ENCODE peak calls at places on chromosomes 2 and 18, in eight cellular contexts. One of them, this sample, is unnamed.

GRCh38 chr18:79870369-79871025 is 72.8 kb downstream of the KCNG2 start:
- DNase-seq in activated CD4-positive, CD25-positive, alpha-beta regulatory T cell treated with anti-CD3 and anti-CD28 coated beads, Interleukin-2, amount 50 U/mL, for 16 hours: no peak
- DNase-seq in OCI-LY7: no peak
- DNase-seq in GM23248: no peak
- DNase-seq in stimulated activated CD4-positive, alpha-beta T cell treated with anti-CD3 and anti-CD28 coated beads, Interleukin-2, amount 100 ng/mL, for 4 hours: no peak
- DNase-seq in HEK293T: no peak
- DNase-seq in substantia nigra: no peak
- DNase-seq in activated CD8-positive, alpha-beta memory T cell treated with anti-CD3 and anti-CD28 coated beads for 24 hours: peak
- DNase-seq in this sample: no peak

GRCh38 chr2:29490037-29490436 is 374.8 kb downstream of the CLIP4 start:
- DNase-seq in substantia nigra: no peak
- DNase-seq in GM23248: no peak
- DNase-seq in activated CD8-positive, alpha-beta memory T cell treated with anti-CD3 and anti-CD28 coated beads for 24 hours: no peak
- DNase-seq in OCI-LY7: no peak
- DNase-seq in HEK293T: no peak
- DNase-seq in activated CD4-positive, CD25-positive, alpha-beta regulatory T cell treated with anti-CD3 and anti-CD28 coated beads, Interleukin-2, amount 50 U/mL, for 16 hours: no peak
- DNase-seq in stimulated activated CD4-positive, alpha-beta T cell treated with anti-CD3 and anti-CD28 coated beads, Interleukin-2, amount 100 ng/mL, for 4 hours: no peak
- DNase-seq in this sample: no peak

GRCh38 chr18:75827781-75828274 is 400.3 kb upstream of the SMIM21 start:
- DNase-seq in activated CD8-positive, alpha-beta memory T cell treated with anti-CD3 and anti-CD28 coated beads for 24 hours: no peak
- DNase-seq in HEK293T: no peak
- DNase-seq in stimulated activated CD4-positive, alpha-beta T cell treated with anti-CD3 and anti-CD28 coated beads, Interleukin-2, amount 100 ng/mL, for 4 hours: no peak
- DNase-seq in OCI-LY7: no peak
- DNase-seq in activated CD4-positive, CD25-positive, alpha-beta regulatory T cell treated with anti-CD3 and anti-CD28 coated beads, Interleukin-2, amount 50 U/mL, for 16 hours: no peak
- DNase-seq in substantia nigra: no peak
- DNase-seq in GM23248: no peak
- DNase-seq in this sample: no peak

GRCh38 chr18:12403601-12404506 is 3.9 kb upstream of the PRELID3A start:
- DNase-seq in activated CD4-positive, CD25-positive, alpha-beta regulatory T cell treated with anti-CD3 and anti-CD28 coated beads, Interleukin-2, amount 50 U/mL, for 16 hours: no peak
- DNase-seq in OCI-LY7: no peak
- DNase-seq in HEK293T: no peak
- DNase-seq in substantia nigra: no peak
- DNase-seq in activated CD8-positive, alpha-beta memory T cell treated with anti-CD3 and anti-CD28 coated beads for 24 hours: no peak
- DNase-seq in stimulated activated CD4-positive, alpha-beta T cell treated with anti-CD3 and anti-CD28 coated beads, Interleukin-2, amount 100 ng/mL, for 4 hours: no peak
- DNase-seq in GM23248: peak
- DNase-seq in this sample: no peak

GRCh38 chr18:46916551-46917107 is 678 bp downstream of the PIAS2 start:
- DNase-seq in stimulated activated CD4-positive, alpha-beta T cell treated with anti-CD3 and anti-CD28 coated beads, Interleukin-2, amount 100 ng/mL, for 4 hours: peak
- DNase-seq in OCI-LY7: peak
- DNase-seq in GM23248: peak
- DNase-seq in substantia nigra: no peak
- DNase-seq in HEK293T: no peak
- DNase-seq in activated CD4-positive, CD25-positive, alpha-beta regulatory T cell treated with anti-CD3 and anti-CD28 coated beads, Interleukin-2, amount 50 U/mL, for 16 hours: peak
- DNase-seq in activated CD8-positive, alpha-beta memory T cell treated with anti-CD3 and anti-CD28 coated beads for 24 hours: peak
- DNase-seq in this sample: no peak

GRCh38 chr18:55265916-55266488 is 306.7 kb upstream of the CCDC68 start:
- DNase-seq in stimulated activated CD4-positive, alpha-beta T cell treated with anti-CD3 and anti-CD28 coated beads, Interleukin-2, amount 100 ng/mL, for 4 hours: no peak
- DNase-seq in activated CD8-positive, alpha-beta memory T cell treated with anti-CD3 and anti-CD28 coated beads for 24 hours: no peak
- DNase-seq in activated CD4-positive, CD25-positive, alpha-beta regulatory T cell treated with anti-CD3 and anti-CD28 coated beads, Interleukin-2, amount 50 U/mL, for 16 hours: no peak
- DNase-seq in HEK293T: no peak
- DNase-seq in substantia nigra: no peak
- DNase-seq in GM23248: peak
- DNase-seq in OCI-LY7: no peak
- DNase-seq in this sample: no peak

GRCh38 chr2:110773470-110773921 is 41.1 kb downstream of the ACOXL start:
- DNase-seq in activated CD8-positive, alpha-beta memory T cell treated with anti-CD3 and anti-CD28 coated beads for 24 hours: no peak
- DNase-seq in substantia nigra: peak
- DNase-seq in activated CD4-positive, CD25-positive, alpha-beta regulatory T cell treated with anti-CD3 and anti-CD28 coated beads, Interleukin-2, amount 50 U/mL, for 16 hours: no peak
- DNase-seq in HEK293T: no peak
- DNase-seq in stimulated activated CD4-positive, alpha-beta T cell treated with anti-CD3 and anti-CD28 coated beads, Interleukin-2, amount 100 ng/mL, for 4 hours: no peak
- DNase-seq in OCI-LY7: no peak
- DNase-seq in GM23248: no peak
- DNase-seq in this sample: no peak

GRCh38 chr18:11407900-11408299 is 201.5 kb upstream of the SLC35G4 start:
- DNase-seq in OCI-LY7: no peak
- DNase-seq in activated CD8-positive, alpha-beta memory T cell treated with anti-CD3 and anti-CD28 coated beads for 24 hours: no peak
- DNase-seq in stimulated activated CD4-positive, alpha-beta T cell treated with anti-CD3 and anti-CD28 coated beads, Interleukin-2, amount 100 ng/mL, for 4 hours: no peak
- DNase-seq in GM23248: peak
- DNase-seq in substantia nigra: no peak
- DNase-seq in activated CD4-positive, CD25-positive, alpha-beta regulatory T cell treated with anti-CD3 and anti-CD28 coated beads, Interleukin-2, amount 50 U/mL, for 16 hours: no peak
- DNase-seq in HEK293T: no peak
- DNase-seq in this sample: no peak

GRCh38 chr2:71665168-71666093 is 212.1 kb downstream of the DYSF start:
- DNase-seq in stimulated activated CD4-positive, alpha-beta T cell treated with anti-CD3 and anti-CD28 coated beads, Interleukin-2, amount 100 ng/mL, for 4 hours: no peak
- DNase-seq in substantia nigra: no peak
- DNase-seq in OCI-LY7: no peak
- DNase-seq in HEK293T: peak
- DNase-seq in activated CD8-positive, alpha-beta memory T cell treated with anti-CD3 and anti-CD28 coated beads for 24 hours: no peak
- DNase-seq in activated CD4-positive, CD25-positive, alpha-beta regulatory T cell treated with anti-CD3 and anti-CD28 coated beads, Interleukin-2, amount 50 U/mL, for 16 hours: no peak
- DNase-seq in GM23248: peak
- DNase-seq in this sample: no peak

GRCh38 chr2:80786584-80786983 is 482.0 kb upstream of the LRRTM1 start:
- DNase-seq in substantia nigra: no peak
- DNase-seq in GM23248: no peak
- DNase-seq in OCI-LY7: no peak
- DNase-seq in stimulated activated CD4-positive, alpha-beta T cell treated with anti-CD3 and anti-CD28 coated beads, Interleukin-2, amount 100 ng/mL, for 4 hours: no peak
- DNase-seq in activated CD8-positive, alpha-beta memory T cell treated with anti-CD3 and anti-CD28 coated beads for 24 hours: no peak
- DNase-seq in HEK293T: no peak
- DNase-seq in activated CD4-positive, CD25-positive, alpha-beta regulatory T cell treated with anti-CD3 and anti-CD28 coated beads, Interleukin-2, amount 50 U/mL, for 16 hours: no peak
- DNase-seq in this sample: no peak

GRCh38 chr2:41722668-41723369 is 325.0 kb upstream of the PKDCC start:
- DNase-seq in substantia nigra: no peak
- DNase-seq in activated CD4-positive, CD25-positive, alpha-beta regulatory T cell treated with anti-CD3 and anti-CD28 coated beads, Interleukin-2, amount 50 U/mL, for 16 hours: no peak
- DNase-seq in activated CD8-positive, alpha-beta memory T cell treated with anti-CD3 and anti-CD28 coated beads for 24 hours: no peak
- DNase-seq in stimulated activated CD4-positive, alpha-beta T cell treated with anti-CD3 and anti-CD28 coated beads, Interleukin-2, amount 100 ng/mL, for 4 hours: no peak
- DNase-seq in OCI-LY7: no peak
- DNase-seq in HEK293T: no peak
- DNase-seq in GM23248: no peak
- DNase-seq in this sample: no peak

GRCh38 chr2:230599854-230600253 is 112.8 kb upstream of the CAB39 start:
- DNase-seq in stimulated activated CD4-positive, alpha-beta T cell treated with anti-CD3 and anti-CD28 coated beads, Interleukin-2, amount 100 ng/mL, for 4 hours: no peak
- DNase-seq in GM23248: no peak
- DNase-seq in activated CD8-positive, alpha-beta memory T cell treated with anti-CD3 and anti-CD28 coated beads for 24 hours: no peak
- DNase-seq in OCI-LY7: no peak
- DNase-seq in activated CD4-positive, CD25-positive, alpha-beta regulatory T cell treated with anti-CD3 and anti-CD28 coated beads, Interleukin-2, amount 50 U/mL, for 16 hours: no peak
- DNase-seq in HEK293T: no peak
- DNase-seq in substantia nigra: no peak
- DNase-seq in this sample: no peak

GRCh38 chr18:77118256-77119090 is 14.1 kb downstream of the MBP start:
- DNase-seq in OCI-LY7: no peak
- DNase-seq in substantia nigra: no peak
- DNase-seq in GM23248: no peak
- DNase-seq in HEK293T: no peak
- DNase-seq in activated CD4-positive, CD25-positive, alpha-beta regulatory T cell treated with anti-CD3 and anti-CD28 coated beads, Interleukin-2, amount 50 U/mL, for 16 hours: no peak
- DNase-seq in activated CD8-positive, alpha-beta memory T cell treated with anti-CD3 and anti-CD28 coated beads for 24 hours: peak
- DNase-seq in stimulated activated CD4-positive, alpha-beta T cell treated with anti-CD3 and anti-CD28 coated beads, Interleukin-2, amount 100 ng/mL, for 4 hours: no peak
- DNase-seq in this sample: no peak

GRCh38 chr2:43269074-43269572 is 42.7 kb upstream of the ZFP36L2 start:
- DNase-seq in GM23248: peak
- DNase-seq in HEK293T: no peak
- DNase-seq in substantia nigra: no peak
- DNase-seq in activated CD8-positive, alpha-beta memory T cell treated with anti-CD3 and anti-CD28 coated beads for 24 hours: no peak
- DNase-seq in OCI-LY7: no peak
- DNase-seq in activated CD4-positive, CD25-positive, alpha-beta regulatory T cell treated with anti-CD3 and anti-CD28 coated beads, Interleukin-2, amount 50 U/mL, for 16 hours: no peak
- DNase-seq in stimulated activated CD4-positive, alpha-beta T cell treated with anti-CD3 and anti-CD28 coated beads, Interleukin-2, amount 100 ng/mL, for 4 hours: no peak
- DNase-seq in this sample: no peak

GRCh38 chr18:9419956-9420631 is 55.2 kb upstream of the RALBP1 start:
- DNase-seq in activated CD4-positive, CD25-positive, alpha-beta regulatory T cell treated with anti-CD3 and anti-CD28 coated beads, Interleukin-2, amount 50 U/mL, for 16 hours: no peak
- DNase-seq in activated CD8-positive, alpha-beta memory T cell treated with anti-CD3 and anti-CD28 coated beads for 24 hours: no peak
- DNase-seq in OCI-LY7: no peak
- DNase-seq in substantia nigra: no peak
- DNase-seq in GM23248: peak
- DNase-seq in stimulated activated CD4-positive, alpha-beta T cell treated with anti-CD3 and anti-CD28 coated beads, Interleukin-2, amount 100 ng/mL, for 4 hours: no peak
- DNase-seq in HEK293T: no peak
- DNase-seq in this sample: no peak

GRCh38 chr18:48795696-48796095 is 155.1 kb downstream of the SMAD7 start:
- DNase-seq in HEK293T: no peak
- DNase-seq in OCI-LY7: no peak
- DNase-seq in stimulated activated CD4-positive, alpha-beta T cell treated with anti-CD3 and anti-CD28 coated beads, Interleukin-2, amount 100 ng/mL, for 4 hours: no peak
- DNase-seq in activated CD4-positive, CD25-positive, alpha-beta regulatory T cell treated with anti-CD3 and anti-CD28 coated beads, Interleukin-2, amount 50 U/mL, for 16 hours: no peak
- DNase-seq in activated CD8-positive, alpha-beta memory T cell treated with anti-CD3 and anti-CD28 coated beads for 24 hours: no peak
- DNase-seq in substantia nigra: no peak
- DNase-seq in GM23248: no peak
- DNase-seq in this sample: no peak

GRCh38 chr2:181036848-181037603 is 56.6 kb downstream of the UBE2E3 start:
- DNase-seq in activated CD4-positive, CD25-positive, alpha-beta regulatory T cell treated with anti-CD3 and anti-CD28 coated beads, Interleukin-2, amount 50 U/mL, for 16 hours: no peak
- DNase-seq in stimulated activated CD4-positive, alpha-beta T cell treated with anti-CD3 and anti-CD28 coated beads, Interleukin-2, amount 100 ng/mL, for 4 hours: no peak
- DNase-seq in OCI-LY7: no peak
- DNase-seq in HEK293T: no peak
- DNase-seq in substantia nigra: no peak
- DNase-seq in activated CD8-positive, alpha-beta memory T cell treated with anti-CD3 and anti-CD28 coated beads for 24 hours: no peak
- DNase-seq in GM23248: peak
- DNase-seq in this sample: no peak

GRCh38 chr2:146661494-146662096 is 1183.2 kb upstream of the ACVR2A start:
- DNase-seq in GM23248: peak
- DNase-seq in stimulated activated CD4-positive, alpha-beta T cell treated with anti-CD3 and anti-CD28 coated beads, Interleukin-2, amount 100 ng/mL, for 4 hours: no peak
- DNase-seq in substantia nigra: no peak
- DNase-seq in activated CD8-positive, alpha-beta memory T cell treated with anti-CD3 and anti-CD28 coated beads for 24 hours: no peak
- DNase-seq in HEK293T: peak
- DNase-seq in activated CD4-positive, CD25-positive, alpha-beta regulatory T cell treated with anti-CD3 and anti-CD28 coated beads, Interleukin-2, amount 50 U/mL, for 16 hours: no peak
- DNase-seq in OCI-LY7: peak
- DNase-seq in this sample: no peak

GRCh38 chr2:55604027-55604565 is 13.3 kb downstream of the PPP4R3B start:
- DNase-seq in substantia nigra: no peak
- DNase-seq in OCI-LY7: no peak
- DNase-seq in activated CD8-positive, alpha-beta memory T cell treated with anti-CD3 and anti-CD28 coated beads for 24 hours: no peak
- DNase-seq in activated CD4-positive, CD25-positive, alpha-beta regulatory T cell treated with anti-CD3 and anti-CD28 coated beads, Interleukin-2, amount 50 U/mL, for 16 hours: no peak
- DNase-seq in stimulated activated CD4-positive, alpha-beta T cell treated with anti-CD3 and anti-CD28 coated beads, Interleukin-2, amount 100 ng/mL, for 4 hours: no peak
- DNase-seq in GM23248: peak
- DNase-seq in HEK293T: no peak
- DNase-seq in this sample: no peak

GRCh38 chr18:48804856-48805610 is 145.7 kb downstream of the SMAD7 start:
- DNase-seq in activated CD8-positive, alpha-beta memory T cell treated with anti-CD3 and anti-CD28 coated beads for 24 hours: peak
- DNase-seq in OCI-LY7: no peak
- DNase-seq in HEK293T: no peak
- DNase-seq in stimulated activated CD4-positive, alpha-beta T cell treated with anti-CD3 and anti-CD28 coated beads, Interleukin-2, amount 100 ng/mL, for 4 hours: no peak
- DNase-seq in substantia nigra: no peak
- DNase-seq in activated CD4-positive, CD25-positive, alpha-beta regulatory T cell treated with anti-CD3 and anti-CD28 coated beads, Interleukin-2, amount 50 U/mL, for 16 hours: no peak
- DNase-seq in GM23248: no peak
- DNase-seq in this sample: no peak

GRCh38 chr2:20578266-20578894 is 72.5 kb downstream of the HS1BP3 start:
- DNase-seq in GM23248: no peak
- DNase-seq in stimulated activated CD4-positive, alpha-beta T cell treated with anti-CD3 and anti-CD28 coated beads, Interleukin-2, amount 100 ng/mL, for 4 hours: no peak
- DNase-seq in activated CD8-positive, alpha-beta memory T cell treated with anti-CD3 and anti-CD28 coated beads for 24 hours: no peak
- DNase-seq in substantia nigra: no peak
- DNase-seq in activated CD4-positive, CD25-positive, alpha-beta regulatory T cell treated with anti-CD3 and anti-CD28 coated beads, Interleukin-2, amount 50 U/mL, for 16 hours: no peak
- DNase-seq in OCI-LY7: no peak
- DNase-seq in HEK293T: no peak
- DNase-seq in this sample: no peak